ENCODE peak calls at places on chromosomes 5 and 9, in six cellular contexts. One of them, this sample, is unnamed. For H3K9me3, H3K4me1 and H3K36me3, the result is how much of the 10 kb centered on the place peaks cover.

GRCh38 chr9:93620881-93621820 is 44.8 kb downstream of the PHF2 start:
- DNase-seq in stomach: peak
- DNase-seq in lung: peak
- DNase-seq in ovary: no peak
- DNase-seq in small intestine: no peak
- DNase-seq in Peyer's patch: no peak
- DNase-seq in this sample: no peak

GRCh38 chr5:134965271-134965825 is 2.4 kb upstream of the CATSPER3 start:
- DNase-seq in stomach: no peak
- DNase-seq in lung: no peak
- DNase-seq in ovary: no peak
- DNase-seq in small intestine: no peak
- DNase-seq in Peyer's patch: no peak
- DNase-seq in this sample: no peak

GRCh38 chr9:27595733-27596132 is 22.5 kb upstream of the C9orf72 start:
- DNase-seq in stomach: no peak
- DNase-seq in lung: no peak
- DNase-seq in ovary: no peak
- DNase-seq in small intestine: no peak
- DNase-seq in Peyer's patch: no peak
- DNase-seq in this sample: no peak

GRCh38 chr5:32071351-32071944 is 102.7 kb downstream of the GOLPH3 start:
- DNase-seq in stomach: no peak
- DNase-seq in lung: no peak
- DNase-seq in ovary: peak
- DNase-seq in small intestine: no peak
- DNase-seq in Peyer's patch: no peak
- DNase-seq in this sample: no peak

GRCh38 chr9:17531642-17532254 is 47.1 kb upstream of the SH3GL2 start:
- DNase-seq in stomach: peak
- DNase-seq in lung: no peak
- DNase-seq in ovary: no peak
- DNase-seq in small intestine: peak
- DNase-seq in Peyer's patch: no peak
- DNase-seq in this sample: peak

GRCh38 chr5:172849636-172850453 is 15.8 kb downstream of the ERGIC1 start:
- DNase-seq in stomach: peak
- DNase-seq in lung: no peak
- DNase-seq in ovary: no peak
- DNase-seq in small intestine: peak
- DNase-seq in Peyer's patch: peak
- DNase-seq in this sample: peak

GRCh38 chr5:151665584-151665982 is 21.1 kb downstream of the SPARC start:
- DNase-seq in stomach: no peak
- DNase-seq in lung: no peak
- DNase-seq in ovary: no peak
- DNase-seq in small intestine: no peak
- DNase-seq in Peyer's patch: no peak
- DNase-seq in this sample: no peak

GRCh38 chr9:114035221-114035844 is 42.8 kb downstream of the AMBP start:
- DNase-seq in stomach: no peak
- DNase-seq in lung: no peak
- DNase-seq in ovary: no peak
- DNase-seq in small intestine: no peak
- DNase-seq in Peyer's patch: peak
- DNase-seq in this sample: no peak

DNA sequence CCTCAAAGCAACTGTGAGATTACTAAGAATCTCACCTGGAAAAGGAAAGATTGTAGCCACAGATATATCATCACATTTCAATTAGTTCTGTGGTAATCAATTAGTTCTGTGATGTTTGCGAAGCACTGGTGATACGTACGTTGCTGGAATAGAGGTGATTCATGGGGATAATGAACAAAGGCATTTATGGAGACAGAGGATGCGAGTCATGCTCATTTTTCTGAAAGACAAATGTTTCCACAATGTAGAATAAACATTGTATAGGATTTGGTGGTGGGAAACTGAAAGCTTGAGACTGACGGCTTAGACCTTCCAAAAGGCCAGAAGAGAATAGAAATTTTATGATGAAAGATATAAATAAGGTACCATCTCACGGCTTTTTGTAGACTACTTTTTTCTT is 507.3 kb upstream of the TYRP1 start:
- DNase-seq in stomach: no peak
- DNase-seq in lung: no peak
- DNase-seq in ovary: no peak
- DNase-seq in small intestine: no peak
- DNase-seq in Peyer's patch: no peak
- DNase-seq in this sample: no peak
- H3K9me3 ChIP-seq in stomach: under half
- H3K9me3 ChIP-seq in lung: under half
- H3K9me3 ChIP-seq in ovary: under half
- H3K9me3 ChIP-seq in small intestine: under half
- H3K9me3 ChIP-seq in Peyer's patch: under half
- H3K9me3 ChIP-seq in this sample: under half

GRCh38 chr9:1457460-1457859 is 407.3 kb downstream of the DMRT2 start:
- DNase-seq in stomach: no peak
- DNase-seq in lung: no peak
- DNase-seq in ovary: no peak
- DNase-seq in small intestine: no peak
- DNase-seq in Peyer's patch: no peak
- DNase-seq in this sample: no peak

GRCh38 chr9:1456301-1456999 is 406.3 kb downstream of the DMRT2 start:
- DNase-seq in stomach: no peak
- DNase-seq in lung: no peak
- DNase-seq in ovary: no peak
- DNase-seq in small intestine: no peak
- DNase-seq in Peyer's patch: no peak
- DNase-seq in this sample: no peak

GRCh38 chr9:1454980-1455367 is 404.8 kb downstream of the DMRT2 start:
- DNase-seq in stomach: no peak
- DNase-seq in lung: no peak
- DNase-seq in ovary: no peak
- DNase-seq in small intestine: no peak
- DNase-seq in Peyer's patch: no peak
- DNase-seq in this sample: no peak

GRCh38 chr9:1453636-1454035 is 403.5 kb downstream of the DMRT2 start:
- DNase-seq in stomach: no peak
- DNase-seq in lung: no peak
- DNase-seq in ovary: no peak
- DNase-seq in small intestine: no peak
- DNase-seq in Peyer's patch: no peak
- DNase-seq in this sample: no peak

DNA sequence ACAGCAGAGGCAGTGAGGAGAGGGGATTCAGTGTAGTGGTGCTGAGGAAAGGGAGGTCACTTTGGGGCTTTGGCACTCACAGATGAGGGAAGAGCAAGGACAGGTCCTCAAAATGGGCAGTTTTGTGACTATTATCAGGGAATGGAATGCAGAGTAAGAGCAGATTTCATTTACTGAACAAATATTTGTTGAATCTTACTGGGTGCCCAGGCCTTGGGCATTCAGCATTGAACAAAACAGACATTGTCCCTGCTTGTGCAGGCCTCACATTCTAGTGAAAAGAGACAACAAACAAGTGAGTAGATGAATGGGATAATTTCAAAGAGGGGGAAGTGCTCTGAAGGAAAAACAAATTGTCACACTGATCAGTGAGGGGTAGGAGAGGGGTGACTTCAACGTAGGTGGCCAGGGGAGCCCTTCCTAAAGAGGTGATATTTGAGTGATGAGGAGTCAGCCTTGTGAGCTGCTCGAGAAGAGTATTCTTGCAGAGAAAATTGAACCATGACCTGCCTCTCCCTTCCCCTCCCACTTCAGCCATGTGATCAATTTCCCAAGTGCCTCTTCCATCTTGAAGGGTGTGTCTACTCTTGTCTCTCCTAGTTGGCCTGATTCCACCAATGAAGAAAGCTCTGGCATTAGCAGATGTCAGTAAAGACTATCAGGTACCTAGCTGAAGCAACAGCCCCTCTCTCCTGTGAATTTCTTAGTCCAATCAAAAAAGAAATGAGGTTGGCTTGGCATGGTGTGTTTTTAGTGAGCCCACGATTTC is 404.2 kb downstream of the DMRT2 start:
- DNase-seq in stomach: no peak
- DNase-seq in lung: no peak
- DNase-seq in ovary: no peak
- DNase-seq in small intestine: no peak
- DNase-seq in Peyer's patch: no peak
- DNase-seq in this sample: no peak
- H3K4me1 ChIP-seq in stomach: under half
- H3K4me1 ChIP-seq in lung: under half
- H3K4me1 ChIP-seq in ovary: under half
- H3K4me1 ChIP-seq in small intestine: under half
- H3K4me1 ChIP-seq in Peyer's patch: under half
- H3K4me1 ChIP-seq in this sample: under half

GRCh38 chr9:132896906-132897305 is 18.2 kb downstream of the SPACA9 start:
- DNase-seq in stomach: no peak
- DNase-seq in lung: no peak
- DNase-seq in ovary: peak
- DNase-seq in small intestine: no peak
- DNase-seq in Peyer's patch: no peak
- DNase-seq in this sample: no peak
- H3K36me3 ChIP-seq in stomach: half or more
- H3K36me3 ChIP-seq in lung: under half
- H3K36me3 ChIP-seq in ovary: under half
- H3K36me3 ChIP-seq in small intestine: under half
- H3K36me3 ChIP-seq in Peyer's patch: under half
- H3K36me3 ChIP-seq in this sample: under half

GRCh38 chr5:9196403-9197224 is 349.3 kb downstream of the SEMA5A start:
- DNase-seq in stomach: no peak
- DNase-seq in lung: no peak
- DNase-seq in ovary: no peak
- DNase-seq in small intestine: no peak
- DNase-seq in Peyer's patch: no peak
- DNase-seq in this sample: no peak
- H3K9me3 ChIP-seq in stomach: under half
- H3K9me3 ChIP-seq in lung: under half
- H3K9me3 ChIP-seq in ovary: under half
- H3K9me3 ChIP-seq in small intestine: under half
- H3K9me3 ChIP-seq in Peyer's patch: under half
- H3K9me3 ChIP-seq in this sample: under half

GRCh38 chr9:13626601-13627000 is 347.1 kb upstream of the MPDZ start:
- DNase-seq in stomach: no peak
- DNase-seq in lung: no peak
- DNase-seq in ovary: no peak
- DNase-seq in small intestine: no peak
- DNase-seq in Peyer's patch: no peak
- DNase-seq in this sample: no peak
- H3K4me1 ChIP-seq in stomach: under half
- H3K4me1 ChIP-seq in lung: under half
- H3K4me1 ChIP-seq in ovary: under half
- H3K4me1 ChIP-seq in small intestine: under half
- H3K4me1 ChIP-seq in Peyer's patch: under half
- H3K4me1 ChIP-seq in this sample: under half

This sample was measured in transverse colon.